ENCODE peak calls at places on chromosomes 6 and 20, in four cellular contexts. P, C, A and V are unnamed samples.

GRCh38 chr6:20827798-20828197 is 293.5 kb downstream of the CDKAL1 start:
- DNase-seq in A (no peak), P (no peak), C (no peak), V (no peak)

GRCh38 chr6:25136879-25137278 is 142.3 kb upstream of the CARMIL1 start:
- DNase-seq in C (no peak), A (no peak), P (no peak), V (no peak)

GRCh38 chr20:15236812-15237211 is 899.4 kb upstream of the FLRT3 start:
- DNase-seq in C (no peak), A (peak), P (peak), V (peak)

GRCh38 chr6:89955364-89955763 is 61.1 kb downstream of the GJA10 start:
- DNase-seq in P (no peak), C (no peak), A (no peak), V (no peak)

GRCh38 chr6:26302941-26303559 is 61.9 kb upstream of the BTN3A2 start:
- DNase-seq in P (no peak), A (no peak), C (no peak), V (no peak)

GRCh38 chr6:143062551-143062950 is 1.9 kb downstream of the AIG1 start:
- DNase-seq in C (no peak), P (no peak), A (no peak), V (no peak)

GRCh38 chr20:10306440-10307358 is 88.1 kb downstream of the SNAP25 start:
- DNase-seq in P (no peak), A (no peak), C (no peak), V (no peak)

GRCh38 chr6:28867078-28867414 is 56.7 kb downstream of the TRIM27 start:
- DNase-seq in A (no peak), P (no peak), C (no peak), V (no peak)

GRCh38 chr6:137777299-137778075 is 89.6 kb upstream of the TNFAIP3 start:
- DNase-seq in A (no peak), C (no peak), P (no peak), V (no peak)

GRCh38 chr20:40293740-40294139 is 395.3 kb downstream of the MAFB start:
- DNase-seq in A (no peak), P (no peak), C (no peak), V (no peak)

GRCh38 chr6:123016431-123017110 is 20.5 kb downstream of the CLVS2 start:
- DNase-seq in A (no peak), C (no peak), P (no peak), V (no peak)

GRCh38 chr20:1005452-1006027 is 3.4 kb upstream of the RSPO4 start:
- DNase-seq in C (peak), P (peak), A (peak), V (peak)

GRCh38 chr6:143744593-143745151 is 66.9 kb downstream of the PHACTR2 start:
- DNase-seq in A (peak), C (no peak), P (peak), V (no peak)

GRCh38 chr20:19903168-19903676 is 113.9 kb upstream of the NAA20 start:
- DNase-seq in A (no peak), P (peak), C (no peak), V (no peak)

GRCh38 chr6:18586133-18586532 is 199.0 kb downstream of the RNF144B start:
- DNase-seq in C (no peak), A (no peak), P (no peak), V (no peak)

GRCh38 chr20:61166324-61166723 is 85.7 kb upstream of the CDH4 start:
- DNase-seq in A (no peak), P (no peak), C (no peak), V (no peak)

GRCh38 chr20:51665543-51666118 is 102.6 kb downstream of the ATP9A start:
- DNase-seq in C (no peak), A (no peak), P (no peak), V (no peak)

GRCh38 chr20:58173091-58173490 is 55.4 kb downstream of the ANKRD60 start:
- DNase-seq in A (no peak), C (peak), P (no peak), V (no peak)

DNA sequence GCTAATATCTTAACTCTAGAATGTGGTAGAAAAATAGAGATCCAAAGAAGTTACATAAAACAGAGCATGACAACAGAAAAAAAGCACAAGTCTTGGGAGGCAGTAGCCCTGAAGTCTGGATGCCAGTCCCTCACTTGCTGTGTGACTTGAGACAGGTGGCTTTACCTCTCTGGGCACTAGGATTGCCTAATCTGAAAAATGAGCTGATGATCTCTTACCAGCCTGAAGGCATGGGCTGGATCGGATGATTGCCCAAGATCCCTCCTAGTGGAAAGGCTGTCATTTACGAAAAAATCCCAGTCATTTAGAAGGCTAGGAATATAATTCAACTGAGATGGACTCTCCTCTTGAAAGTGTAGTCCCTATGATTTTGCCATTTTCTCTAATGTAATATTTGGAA is 10.9 kb upstream of the GCM1 start:
- DNase-seq in P (peak), A (peak), C (no peak), V (no peak)
- TF ChIP-seq RNF2 in P (no peak), A (no peak), C (no peak), V (no peak)

DNA sequence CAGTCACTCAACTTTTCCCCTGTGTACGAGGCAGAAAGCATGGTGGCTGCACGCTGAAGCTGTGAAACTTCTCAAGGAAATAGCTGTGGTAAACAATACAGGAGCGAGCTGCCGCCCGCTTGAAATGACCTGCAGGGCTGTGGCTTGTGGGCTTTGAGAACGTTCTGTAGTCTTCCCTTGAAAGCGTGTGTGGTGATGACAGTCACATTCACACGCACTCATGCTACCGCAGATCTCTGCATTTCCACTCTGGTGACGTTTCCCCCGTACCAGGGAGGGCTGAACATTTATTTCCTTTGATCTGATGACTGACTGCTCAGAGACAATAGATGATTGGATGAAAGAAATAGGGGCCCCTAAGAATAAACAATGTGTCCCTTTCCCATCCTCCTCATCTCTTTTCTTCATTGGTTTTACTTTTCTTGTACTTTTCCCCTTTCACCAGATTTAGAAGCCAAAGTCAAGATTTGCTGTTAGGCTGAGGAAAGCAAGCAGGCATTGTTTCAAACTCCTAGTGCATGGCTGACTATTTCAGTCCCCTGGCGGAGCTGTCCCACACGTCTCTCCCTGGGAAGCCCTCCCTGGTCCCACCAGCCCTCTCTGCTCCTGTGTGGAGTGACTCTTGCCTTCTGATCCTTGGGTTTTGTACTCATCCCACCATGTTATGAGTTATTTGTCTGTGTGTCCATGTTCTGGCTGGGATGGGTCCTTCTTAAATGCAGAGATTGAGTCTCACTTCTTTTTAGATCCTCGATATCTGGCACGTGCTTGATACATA is 3.9 kb downstream of the SYTL3 start:
- DNase-seq in C (no peak), P (no peak), A (no peak), V (no peak)
- TF ChIP-seq RNF2 in C (peak), P (no peak), A (no peak), V (no peak)

DNA sequence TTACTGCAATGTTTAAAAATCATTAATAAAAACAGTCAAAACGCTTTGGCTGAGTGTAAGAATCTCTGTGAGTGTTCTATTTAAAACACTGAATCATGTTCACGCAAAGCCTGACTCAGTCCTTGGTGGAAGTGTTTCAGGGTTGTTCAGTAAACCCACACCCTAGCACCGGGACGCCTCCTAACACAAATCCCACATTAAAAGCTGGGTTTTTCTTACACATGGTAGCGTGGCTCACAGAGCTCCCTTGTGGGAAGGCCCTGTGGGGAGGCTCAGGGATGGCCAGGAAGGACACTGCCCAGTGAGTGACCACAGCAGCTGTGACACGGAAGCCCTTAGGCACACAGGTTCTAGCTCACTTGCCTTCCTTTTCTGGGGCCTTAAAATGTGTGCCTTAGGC is 80.2 kb downstream of the GMPR start:
- DNase-seq in A (no peak), P (no peak), C (no peak), V (no peak)
- TF ChIP-seq RNF2 in A (no peak), P (no peak), C (no peak), V (no peak)

GRCh38 chr6:106098383-106099234 is 12.5 kb downstream of the PRDM1 start:
- DNase-seq in C (peak), A (no peak), P (no peak), V (no peak)

GRCh38 chr6:106099235-106099537 is 13.1 kb downstream of the PRDM1 start:
- DNase-seq in A (no peak), C (no peak), P (no peak), V (no peak)

GRCh38 chr6:106094964-106095335 is 8.8 kb downstream of the PRDM1 start:
- DNase-seq in A (no peak), C (no peak), P (no peak), V (no peak)

GRCh38 chr6:106100755-106101154 is 14.6 kb downstream of the PRDM1 start:
- DNase-seq in P (no peak), C (no peak), A (no peak), V (no peak)

GRCh38 chr6:106097368-106098231 is 11.5 kb downstream of the PRDM1 start:
- DNase-seq in C (no peak), P (no peak), A (no peak), V (no peak)
- TF ChIP-seq RNF2 in C (no peak), P (no peak), A (no peak), V (no peak)

GRCh38 chr6:53496797-53497196 is 48.1 kb downstream of the GCLC start:
- DNase-seq in A (peak), P (no peak), C (no peak), V (no peak)
- TF ChIP-seq RNF2 in A (no peak), P (no peak), C (no peak), V (no peak)

GRCh38 chr6:151351731-151352130 is 39.6 kb downstream of the ZBTB2 start:
- DNase-seq in P (no peak), C (no peak), A (no peak), V (no peak)
- TF ChIP-seq RNF2 in P (no peak), C (no peak), A (no peak), V (no peak)

GRCh38 chr6:35719830-35720733 is 16.8 kb upstream of the ARMC12 start:
- DNase-seq in A (no peak), C (peak), P (no peak), V (peak)
- TF ChIP-seq RNF2 in A (no peak), C (no peak), P (no peak), V (no peak)